ENCODE peak calls at places on chromosome 2, in four cellular contexts. S is HCT116, Z is body of pancreas, O is epithelial cell of esophagus. M is an unnamed sample.

GRCh38 chr2:63053889-63054725 is 3.5 kb downstream of the OTX1 start:
- DNase-seq in S (no peak), O (no peak), Z (peak; percentile 15), M (no peak)

GRCh38 chr2:30979822-30980245 is 158.4 kb downstream of the GALNT14 start:
- DNase-seq in S (peak; percentile 0), O (peak; percentile 98), Z (no peak), M (peak; percentile 42)

GRCh38 chr2:162312853-162313252 is 5.6 kb downstream of the IFIH1 start:
- DNase-seq in O (no peak), Z (no peak), S (no peak), M (no peak)

GRCh38 chr2:227479865-227480475 is 8.0 kb downstream of the AGFG1 start:
- DNase-seq in S (no peak), O (peak; percentile 31), Z (no peak), M (no peak)

GRCh38 chr2:213246665-213247281 is 37.5 kb upstream of the SPAG16 start:
- DNase-seq in S (peak; percentile 47), O (peak; percentile 72), Z (peak; percentile 51), M (peak; percentile 74)

GRCh38 chr2:183408562-183408961 is 284.3 kb downstream of the NUP35 start:
- DNase-seq in O (no peak), S (no peak), Z (no peak), M (no peak)

GRCh38 chr2:199842631-199843030 is 8.4 kb downstream of the FTCDNL1 start:
- DNase-seq in O (no peak), S (no peak), Z (no peak), M (no peak)

GRCh38 chr2:48541696-48542389 is 11.9 kb downstream of the STON1 start:
- DNase-seq in S (no peak), O (no peak), Z (no peak), M (no peak)

GRCh38 chr2:152200562-152201465 is 25.3 kb upstream of the STAM2 start:
- DNase-seq in Z (peak; percentile 93), S (peak; percentile 96), O (peak; percentile 100), M (peak; percentile 94)

GRCh38 chr2:227404575-227404974 is 16.8 kb upstream of the SCYGR1 start:
- DNase-seq in O (no peak), S (no peak), Z (no peak), M (no peak)

GRCh38 chr2:239098288-239098970 is 250.5 kb downstream of the TWIST2 start:
- DNase-seq in O (peak; percentile 51), S (no peak), Z (no peak), M (no peak)

DNA sequence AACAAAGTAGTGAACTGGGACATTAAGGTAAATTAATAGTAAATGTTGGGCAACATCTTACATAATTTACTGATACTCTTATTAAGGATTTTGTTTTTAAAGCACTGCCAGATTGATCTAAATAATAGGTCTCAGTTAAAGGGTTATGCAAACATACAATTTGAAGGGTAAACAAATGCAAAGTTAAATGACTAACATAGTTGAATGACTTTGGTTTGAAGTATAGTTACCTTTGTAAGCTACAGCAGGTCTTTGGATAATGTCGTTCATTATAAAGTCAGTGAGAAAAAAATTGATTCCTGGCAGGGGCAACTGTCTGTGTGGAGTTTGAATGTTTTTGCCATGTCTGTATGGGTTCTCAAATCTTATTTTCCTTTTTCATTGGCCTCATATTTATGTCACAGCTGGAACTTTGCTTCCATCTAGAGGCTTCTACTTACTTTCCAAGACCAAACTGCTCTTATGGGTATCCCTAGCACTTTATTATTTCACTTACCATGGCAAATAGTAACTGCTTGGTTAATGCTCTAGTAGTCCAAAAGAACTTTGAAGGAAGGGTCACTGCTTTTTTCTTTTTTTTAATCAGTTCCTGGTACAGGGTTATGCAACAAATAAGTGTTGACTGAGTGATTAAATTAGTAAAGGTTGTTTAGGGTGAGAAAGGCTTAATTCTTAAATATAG is 107.8 kb downstream of the NBEAL1 start:
- DNase-seq in S (no peak), O (no peak), Z (no peak), M (no peak)
- TF ChIP-seq CTCF in S (peak; percentile 32), O (peak; percentile 16), Z (no peak), M (no peak)

GRCh38 chr2:133152801-133153200 is 415.5 kb downstream of the NCKAP5 start:
- DNase-seq in Z (no peak), O (no peak), S (no peak), M (no peak)
- TF ChIP-seq CTCF in Z (no peak), O (no peak), S (no peak), M (no peak)

GRCh38 chr2:101735166-101735533 is 37.6 kb downstream of the MAP4K4 start:
- DNase-seq in O (no peak), S (no peak), Z (no peak), M (no peak)

GRCh38 chr2:101734511-101735165 is 37.1 kb downstream of the MAP4K4 start:
- DNase-seq in Z (no peak), S (no peak), O (no peak), M (no peak)

GRCh38 chr2:101732199-101732598 is 34.7 kb downstream of the MAP4K4 start:
- DNase-seq in S (no peak), O (no peak), Z (no peak), M (no peak)

GRCh38 chr2:101732773-101733256 is 35.3 kb downstream of the MAP4K4 start:
- DNase-seq in S (no peak), Z (no peak), O (no peak), M (no peak)

GRCh38 chr2:101733257-101733993 is 35.9 kb downstream of the MAP4K4 start:
- DNase-seq in Z (no peak), O (no peak), S (no peak), M (no peak)
- TF ChIP-seq CTCF in Z (no peak), O (no peak), S (no peak), M (no peak)

GRCh38 chr2:145546091-145546490 is 1026.2 kb upstream of the ZEB2 start:
- DNase-seq in S (peak; percentile 16), Z (no peak), O (peak; percentile 1), M (no peak)
- TF ChIP-seq CTCF in S (peak; percentile 55), Z (no peak), O (no peak), M (no peak)

M was measured in Calu3.